ENCODE peak calls at places on chromosome 19, in eight cellular contexts. One of them, this sample, is unnamed.
A peak's percentile ranks its signal among the peaks of the same experiment; 100 is the strongest.

GRCh38 chr19:48363500-48363809 is 285 bp downstream of the TMEM143 start:
- DNase-seq in K562: peak; percentile 23
- DNase-seq in HL-60: no peak
- DNase-seq in GM23338: peak; percentile 38
- DNase-seq in H1: no peak
- DNase-seq in Panc1: no peak
- DNase-seq in transverse colon: no peak
- DNase-seq in GM12892: no peak
- DNase-seq in this sample: no peak

GRCh38 chr19:47146920-47147319 is 16.3 kb downstream of the SAE1 start:
- DNase-seq in K562: no peak
- DNase-seq in HL-60: no peak
- DNase-seq in GM23338: no peak
- DNase-seq in H1: no peak
- DNase-seq in Panc1: no peak
- DNase-seq in transverse colon: no peak
- DNase-seq in GM12892: no peak
- DNase-seq in this sample: no peak

GRCh38 chr19:50333737-50334617 is 4.8 kb upstream of the KCNC3 start:
- DNase-seq in K562: peak; percentile 97
- DNase-seq in HL-60: peak; percentile 49
- DNase-seq in GM23338: peak; percentile 50
- DNase-seq in H1: peak; percentile 94
- DNase-seq in Panc1: no peak
- DNase-seq in transverse colon: peak; percentile 84
- DNase-seq in GM12892: peak; percentile 91
- DNase-seq in this sample: peak; percentile 35

GRCh38 chr19:55692681-55693081 is 17.7 kb downstream of the EPN1 start:
- DNase-seq in K562: no peak
- DNase-seq in HL-60: no peak
- DNase-seq in GM23338: no peak
- DNase-seq in H1: no peak
- DNase-seq in Panc1: no peak
- DNase-seq in transverse colon: no peak
- DNase-seq in GM12892: no peak
- DNase-seq in this sample: no peak

GRCh38 chr19:5533257-5533656 is 34.5 kb downstream of the TINCR start:
- DNase-seq in K562: no peak
- DNase-seq in HL-60: no peak
- DNase-seq in GM23338: no peak
- DNase-seq in H1: no peak
- DNase-seq in Panc1: no peak
- DNase-seq in transverse colon: no peak
- DNase-seq in GM12892: no peak
- DNase-seq in this sample: no peak

GRCh38 chr19:12867120-12868099 is 13.8 kb downstream of the DNASE2 start:
- DNase-seq in K562: peak; percentile 95
- DNase-seq in HL-60: no peak
- DNase-seq in GM23338: peak; percentile 94
- DNase-seq in H1: peak; percentile 96
- DNase-seq in Panc1: no peak
- DNase-seq in transverse colon: peak; percentile 76
- DNase-seq in GM12892: peak; percentile 96
- DNase-seq in this sample: peak; percentile 53

GRCh38 chr19:13794388-13794751 is 873 bp upstream of the ZSWIM4 start:
- DNase-seq in K562: no peak
- DNase-seq in HL-60: no peak
- DNase-seq in GM23338: peak; percentile 39
- DNase-seq in H1: no peak
- DNase-seq in Panc1: no peak
- DNase-seq in transverse colon: peak; percentile 78
- DNase-seq in GM12892: no peak
- DNase-seq in this sample: peak; percentile 87

GRCh38 chr19:5680083-5680436 is 256 bp downstream of the MICOS13 start:
- DNase-seq in K562: no peak
- DNase-seq in HL-60: peak; percentile 61
- DNase-seq in GM23338: peak; percentile 61
- DNase-seq in H1: no peak
- DNase-seq in Panc1: no peak
- DNase-seq in transverse colon: peak; percentile 50
- DNase-seq in GM12892: no peak
- DNase-seq in this sample: peak; percentile 51

GRCh38 chr19:12527034-12527836 is 24.0 kb downstream of the ZNF564 start:
- DNase-seq in K562: no peak
- DNase-seq in HL-60: no peak
- DNase-seq in GM23338: peak; percentile 69
- DNase-seq in H1: no peak
- DNase-seq in Panc1: no peak
- DNase-seq in transverse colon: no peak
- DNase-seq in GM12892: no peak
- DNase-seq in this sample: no peak

GRCh38 chr19:49361438-49362047 is 673 bp downstream of the TEAD2 start:
- DNase-seq in K562: peak; percentile 90
- DNase-seq in HL-60: no peak
- DNase-seq in GM23338: peak; percentile 88
- DNase-seq in H1: no peak
- DNase-seq in Panc1: no peak
- DNase-seq in transverse colon: peak; percentile 81
- DNase-seq in GM12892: no peak
- DNase-seq in this sample: peak; percentile 86

GRCh38 chr19:1252221-1252817 is 3.9 kb downstream of the MIDN start:
- DNase-seq in K562: no peak
- DNase-seq in HL-60: peak; percentile 84
- DNase-seq in GM23338: no peak
- DNase-seq in H1: no peak
- DNase-seq in Panc1: no peak
- DNase-seq in transverse colon: peak; percentile 86
- DNase-seq in GM12892: no peak
- DNase-seq in this sample: peak; percentile 96

GRCh38 chr19:7815325-7815724 is 14.7 kb upstream of the EVI5L start:
- DNase-seq in K562: no peak
- DNase-seq in HL-60: no peak
- DNase-seq in GM23338: no peak
- DNase-seq in H1: no peak
- DNase-seq in Panc1: no peak
- DNase-seq in transverse colon: no peak
- DNase-seq in GM12892: no peak
- DNase-seq in this sample: no peak

GRCh38 chr19:6590458-6591319 is at the start of gene CD70:
- DNase-seq in K562: no peak
- DNase-seq in HL-60: no peak
- DNase-seq in GM23338: peak; percentile 85
- DNase-seq in H1: peak; percentile 79
- DNase-seq in Panc1: no peak
- DNase-seq in transverse colon: peak; percentile 29
- DNase-seq in GM12892: peak; percentile 50
- DNase-seq in this sample: no peak

GRCh38 chr19:21569497-21569870 is 64.1 kb downstream of the ZNF429 start:
- DNase-seq in K562: no peak
- DNase-seq in HL-60: no peak
- DNase-seq in GM23338: no peak
- DNase-seq in H1: no peak
- DNase-seq in Panc1: no peak
- DNase-seq in transverse colon: peak; percentile 32
- DNase-seq in GM12892: no peak
- DNase-seq in this sample: no peak

GRCh38 chr19:1245884-1246816 is 2.2 kb upstream of the MIDN start:
- DNase-seq in K562: no peak
- DNase-seq in HL-60: no peak
- DNase-seq in GM23338: no peak
- DNase-seq in H1: no peak
- DNase-seq in Panc1: no peak
- DNase-seq in transverse colon: peak; percentile 88
- DNase-seq in GM12892: no peak
- DNase-seq in this sample: no peak

GRCh38 chr19:51783373-51783772 is 11.6 kb upstream of the FPR3 start:
- DNase-seq in K562: peak; percentile 34
- DNase-seq in HL-60: peak; percentile 54
- DNase-seq in GM23338: peak; percentile 61
- DNase-seq in H1: no peak
- DNase-seq in Panc1: no peak
- DNase-seq in transverse colon: no peak
- DNase-seq in GM12892: no peak
- DNase-seq in this sample: no peak

GRCh38 chr19:54463531-54464043 is at the start of gene LENG9:
- DNase-seq in K562: peak; percentile 93
- DNase-seq in HL-60: peak; percentile 96
- DNase-seq in GM23338: peak; percentile 100
- DNase-seq in H1: peak; percentile 98
- DNase-seq in Panc1: no peak
- DNase-seq in transverse colon: peak; percentile 100
- DNase-seq in GM12892: peak; percentile 65
- DNase-seq in this sample: peak; percentile 97

GRCh38 chr19:54464044-54464623 is 556 bp upstream of the LENG9 start:
- DNase-seq in K562: peak; percentile 91
- DNase-seq in HL-60: no peak
- DNase-seq in GM23338: peak; percentile 100
- DNase-seq in H1: peak; percentile 95
- DNase-seq in Panc1: peak; percentile 99
- DNase-seq in transverse colon: peak; percentile 97
- DNase-seq in GM12892: no peak
- DNase-seq in this sample: peak; percentile 95

GRCh38 chr19:54462072-54462712 is 1.4 kb downstream of the LENG9 start:
- DNase-seq in K562: no peak
- DNase-seq in HL-60: no peak
- DNase-seq in GM23338: no peak
- DNase-seq in H1: no peak
- DNase-seq in Panc1: no peak
- DNase-seq in transverse colon: peak; percentile 37
- DNase-seq in GM12892: no peak
- DNase-seq in this sample: no peak

GRCh38 chr19:54461201-54462071 is 2.1 kb downstream of the LENG9 start:
- DNase-seq in K562: no peak
- DNase-seq in HL-60: no peak
- DNase-seq in GM23338: no peak
- DNase-seq in H1: no peak
- DNase-seq in Panc1: no peak
- DNase-seq in transverse colon: no peak
- DNase-seq in GM12892: no peak
- DNase-seq in this sample: no peak

GRCh38 chr19:54462713-54463530 is 656 bp downstream of the LENG9 start:
- DNase-seq in K562: no peak
- DNase-seq in HL-60: no peak
- DNase-seq in GM23338: peak; percentile 81
- DNase-seq in H1: peak; percentile 83
- DNase-seq in Panc1: no peak
- DNase-seq in transverse colon: peak; percentile 80
- DNase-seq in GM12892: no peak
- DNase-seq in this sample: no peak
- TF ChIP-seq POLR2AphosphoS5 in K562: peak; percentile 3
- TF ChIP-seq POLR2AphosphoS5 in HL-60: peak; percentile 84
- TF ChIP-seq POLR2AphosphoS5 in GM23338: peak; percentile 78
- TF ChIP-seq POLR2AphosphoS5 in H1: peak; percentile 65
- TF ChIP-seq POLR2AphosphoS5 in Panc1: no peak
- TF ChIP-seq POLR2AphosphoS5 in transverse colon: peak; percentile 87
- TF ChIP-seq POLR2AphosphoS5 in GM12892: peak; percentile 18
- TF ChIP-seq POLR2AphosphoS5 in this sample: peak; percentile 76

DNA sequence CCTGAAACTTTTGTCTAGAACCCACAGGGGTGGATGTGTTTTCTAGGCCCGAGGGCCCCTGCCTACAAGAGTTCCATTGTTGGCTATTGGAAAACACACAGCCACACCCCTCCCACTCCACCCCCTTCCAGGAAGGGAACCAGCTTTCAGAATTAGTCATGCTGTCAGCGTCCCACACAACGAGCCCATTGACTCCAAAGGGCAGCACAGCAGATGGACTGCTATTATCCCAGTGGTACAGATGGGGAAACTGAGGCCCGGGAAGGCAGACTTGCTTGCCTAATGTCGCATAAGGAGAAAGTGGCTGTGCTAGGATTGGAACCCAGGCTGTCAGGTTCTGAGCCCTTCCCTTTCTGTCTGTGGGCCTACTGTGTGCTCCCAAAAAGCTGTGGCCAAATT is 8.1 kb upstream of the FXYD3 start:
- DNase-seq in K562: peak; percentile 80
- DNase-seq in HL-60: no peak
- DNase-seq in GM23338: no peak
- DNase-seq in H1: no peak
- DNase-seq in Panc1: no peak
- DNase-seq in transverse colon: peak; percentile 78
- DNase-seq in GM12892: no peak
- DNase-seq in this sample: peak; percentile 92
- TF ChIP-seq POLR2AphosphoS5 in K562: no peak
- TF ChIP-seq POLR2AphosphoS5 in HL-60: no peak
- TF ChIP-seq POLR2AphosphoS5 in GM23338: no peak
- TF ChIP-seq POLR2AphosphoS5 in H1: no peak
- TF ChIP-seq POLR2AphosphoS5 in Panc1: no peak
- TF ChIP-seq POLR2AphosphoS5 in transverse colon: no peak
- TF ChIP-seq POLR2AphosphoS5 in GM12892: no peak
- TF ChIP-seq POLR2AphosphoS5 in this sample: no peak

DNA sequence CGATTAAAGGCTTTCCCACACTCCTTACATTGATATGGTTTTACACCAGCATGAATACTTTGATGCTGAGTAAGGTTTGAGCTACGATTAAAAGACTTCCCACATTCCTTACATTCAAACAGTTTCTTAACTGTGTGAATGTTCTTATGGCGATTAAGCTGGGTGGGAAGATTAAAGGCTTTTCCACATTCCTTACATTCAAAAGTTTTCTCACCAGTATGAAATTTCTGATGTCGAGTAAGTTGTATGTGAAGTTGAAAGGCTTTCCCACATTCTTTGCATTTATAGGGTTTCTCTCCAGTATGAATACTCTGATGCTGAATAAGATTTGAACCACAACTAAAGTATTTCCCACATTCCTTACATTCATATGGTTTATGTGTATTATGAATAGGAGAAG is 20.0 kb downstream of the ZNF780B start:
- DNase-seq in K562: no peak
- DNase-seq in HL-60: no peak
- DNase-seq in GM23338: peak; percentile 4
- DNase-seq in H1: no peak
- DNase-seq in Panc1: no peak
- DNase-seq in transverse colon: no peak
- DNase-seq in GM12892: no peak
- DNase-seq in this sample: no peak
- TF ChIP-seq POLR2AphosphoS5 in K562: no peak
- TF ChIP-seq POLR2AphosphoS5 in HL-60: no peak
- TF ChIP-seq POLR2AphosphoS5 in GM23338: no peak
- TF ChIP-seq POLR2AphosphoS5 in H1: no peak
- TF ChIP-seq POLR2AphosphoS5 in Panc1: no peak
- TF ChIP-seq POLR2AphosphoS5 in transverse colon: no peak
- TF ChIP-seq POLR2AphosphoS5 in GM12892: no peak
- TF ChIP-seq POLR2AphosphoS5 in this sample: no peak

DNA sequence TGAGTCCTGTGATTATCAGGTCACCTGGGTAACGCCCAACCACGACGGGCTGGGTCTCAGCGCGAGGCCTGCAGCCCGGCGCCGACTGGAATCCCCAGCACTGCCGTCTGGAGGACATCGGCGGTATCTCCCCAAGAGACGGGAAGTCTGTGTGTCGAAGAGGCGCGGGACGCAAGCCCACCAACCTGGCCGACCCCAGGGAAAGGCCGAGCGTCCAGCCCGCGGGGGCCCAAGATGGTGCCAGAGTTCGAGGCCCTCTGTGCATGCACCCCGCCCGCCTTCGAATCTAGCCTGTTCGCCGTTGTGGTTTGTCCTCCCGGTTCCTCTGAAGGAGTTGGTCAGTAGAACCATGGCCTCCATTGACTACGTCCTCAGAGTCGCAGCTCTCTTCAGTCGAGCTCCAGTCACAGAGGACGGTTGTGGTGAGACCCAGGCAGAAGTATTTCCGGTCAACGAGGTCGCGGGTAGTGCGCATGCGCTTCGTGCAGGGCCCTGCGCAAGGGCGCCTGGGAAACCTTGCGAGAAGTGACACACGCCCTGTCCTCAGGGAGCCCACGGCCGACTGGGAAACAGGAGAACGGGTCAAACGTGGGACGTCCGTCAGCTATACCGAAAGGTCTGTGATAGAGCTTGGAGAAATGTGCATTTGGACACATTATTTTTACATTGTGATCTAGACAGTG is 24.1 kb upstream of the PEG3 start:
- DNase-seq in K562: no peak
- DNase-seq in HL-60: no peak
- DNase-seq in GM23338: no peak
- DNase-seq in H1: no peak
- DNase-seq in Panc1: no peak
- DNase-seq in transverse colon: no peak
- DNase-seq in GM12892: no peak
- DNase-seq in this sample: no peak
- TF ChIP-seq POLR2AphosphoS5 in K562: no peak
- TF ChIP-seq POLR2AphosphoS5 in HL-60: no peak
- TF ChIP-seq POLR2AphosphoS5 in GM23338: no peak
- TF ChIP-seq POLR2AphosphoS5 in H1: no peak
- TF ChIP-seq POLR2AphosphoS5 in Panc1: no peak
- TF ChIP-seq POLR2AphosphoS5 in transverse colon: no peak
- TF ChIP-seq POLR2AphosphoS5 in GM12892: no peak
- TF ChIP-seq POLR2AphosphoS5 in this sample: no peak